ENCODE peak calls at places on chromosomes 16 and 17, in nine cellular contexts. M is M059J, Y is HS-5, G is H1, A is iris pigment epithelial cell, F is A549, O is body of pancreas, K is NCI-H446, X is T-cell. Q is an unnamed sample.
A peak's percentile ranks its signal among the peaks of the same experiment; 100 is the strongest.

GRCh38 chr17:68954146-68954971 is 833 bp downstream of the ABCA8 start:
- DNase-seq in M (no peak), Y (peak; percentile 29), G (no peak), A (peak; percentile 71), F (no peak), O (no peak), K (no peak), X (no peak), Q (peak; percentile 15)

GRCh38 chr17:36703860-36704266 is 102.5 kb downstream of the MRM1 start:
- DNase-seq in M (peak; percentile 28), Y (no peak), G (peak; percentile 98), A (peak; percentile 27), F (peak; percentile 22), O (peak; percentile 34), K (no peak), X (peak; percentile 25), Q (peak; percentile 11)

GRCh38 chr17:77476920-77477805 is 336.4 kb downstream of the SEC14L1 start:
- DNase-seq in M (peak; percentile 98), Y (peak; percentile 80), G (no peak), A (peak; percentile 98), F (no peak), O (peak; percentile 63), K (peak; percentile 61), X (no peak), Q (peak; percentile 98)

GRCh38 chr16:22814330-22815105 is 556 bp downstream of the HS3ST2 start:
- DNase-seq in M (no peak), Y (no peak), G (peak; percentile 81), A (no peak), F (no peak), O (no peak), K (no peak), X (no peak), Q (no peak)

GRCh38 chr17:7173687-7174602 is 5.2 kb downstream of the ASGR1 start:
- DNase-seq in M (peak; percentile 46), Y (no peak), G (peak; percentile 88), A (peak; percentile 44), F (no peak), O (peak; percentile 79), K (no peak), X (peak; percentile 37), Q (no peak)

GRCh38 chr16:76676356-76676755 is 399.2 kb downstream of the CNTNAP4 start:
- DNase-seq in M (no peak), Y (no peak), G (no peak), A (no peak), F (no peak), O (peak; percentile 20), K (no peak), X (no peak), Q (no peak)

GRCh38 chr17:75110307-75110937 is 653 bp downstream of the ARMC7 start:
- DNase-seq in M (no peak), Y (no peak), G (peak; percentile 77), A (no peak), F (peak; percentile 62), O (no peak), K (no peak), X (no peak), Q (no peak)

GRCh38 chr16:89334050-89334449 is 116.5 kb downstream of the ZNF778 start:
- DNase-seq in M (no peak), Y (no peak), G (no peak), A (no peak), F (no peak), O (no peak), K (no peak), X (no peak), Q (no peak)

GRCh38 chr17:79792984-79793923 is 3.6 kb downstream of the CBX8 start:
- DNase-seq in M (peak; percentile 65), Y (peak; percentile 49), G (peak; percentile 66), A (peak; percentile 71), F (peak; percentile 80), O (no peak), K (no peak), X (no peak), Q (peak; percentile 92)

GRCh38 chr17:47649972-47650524 is 329 bp downstream of the KPNB1 start:
- DNase-seq in M (no peak), Y (no peak), G (no peak), A (no peak), F (no peak), O (no peak), K (no peak), X (no peak), Q (no peak)

GRCh38 chr16:88591577-88592021 is 21.4 kb downstream of the ZC3H18 start:
- DNase-seq in M (no peak), Y (no peak), G (no peak), A (no peak), F (no peak), O (peak; percentile 77), K (no peak), X (no peak), Q (peak; percentile 8)

GRCh38 chr17:57286372-57287105 is 30.2 kb downstream of the MSI2 start:
- DNase-seq in M (peak; percentile 19), Y (no peak), G (no peak), A (peak; percentile 44), F (no peak), O (no peak), K (no peak), X (no peak), Q (no peak)

GRCh38 chr16:22070361-22071351 is 21.7 kb upstream of the VWA3A start:
- DNase-seq in M (no peak), Y (no peak), G (no peak), A (peak; percentile 48), F (no peak), O (peak; percentile 3), K (peak; percentile 74), X (no peak), Q (peak; percentile 51)

GRCh38 chr16:8571061-8571596 is 19.2 kb downstream of the TMEM114 start:
- DNase-seq in M (peak; percentile 30), Y (no peak), G (no peak), A (peak; percentile 59), F (peak; percentile 19), O (peak; percentile 31), K (no peak), X (no peak), Q (peak; percentile 41)

GRCh38 chr16:57775661-57776469 is 26.4 kb downstream of the KIFC3 start:
- DNase-seq in M (no peak), Y (no peak), G (peak; percentile 84), A (no peak), F (peak; percentile 60), O (no peak), K (no peak), X (no peak), Q (no peak)

GRCh38 chr16:48965391-48965790 is 316.2 kb downstream of the CBLN1 start:
- DNase-seq in M (peak; percentile 88), Y (no peak), G (no peak), A (no peak), F (no peak), O (no peak), K (peak; percentile 31), X (no peak), Q (peak; percentile 47)

GRCh38 chr16:11202260-11203091 is 53.5 kb downstream of the SOCS1 start:
- DNase-seq in M (no peak), Y (no peak), G (no peak), A (peak; percentile 53), F (no peak), O (no peak), K (no peak), X (no peak), Q (peak; percentile 65)

GRCh38 chr16:60199154-60199553 is 1465.0 kb upstream of the GOT2 start:
- DNase-seq in M (no peak), Y (no peak), G (no peak), A (no peak), F (no peak), O (no peak), K (no peak), X (no peak), Q (no peak)

GRCh38 chr17:65121916-65122821 is 15.0 kb upstream of the RGS9 start:
- DNase-seq in M (no peak), Y (no peak), G (no peak), A (no peak), F (no peak), O (no peak), K (no peak), X (no peak), Q (no peak)

Q was measured in IMR-90.